ENCODE peak calls at places on chromosomes 12 and 14, in four cellular contexts. A is NCI-H1105 treated with DMSO at 0.1 percent for 48 hours; Z is stimulated activated CD4-positive, alpha-beta T cell treated with anti-CD3 and anti-CD28 coated beads, Interleukin-1b, Interleukin-23, amount 100 ng/mL, for 1 hour; E is GOT3. Y is an unnamed sample.

GRCh38 chr14:64405295-64405694 is 17.1 kb downstream of the MTHFD1 start:
- DNase-seq in A (no peak), Z (no peak), E (no peak), Y (peak; percentile 62)

GRCh38 chr14:65070710-65071033 is 31.6 kb downstream of the MAX start:
- DNase-seq in A (peak; percentile 66), Z (no peak), E (no peak), Y (no peak)

GRCh38 chr12:26118356-26118755 is 6.5 kb downstream of the BHLHE41 start:
- DNase-seq in A (no peak), Z (no peak), E (no peak), Y (no peak)

GRCh38 chr14:69685716-69686115 is 74.3 kb downstream of the SUSD6 start:
- DNase-seq in A (peak; percentile 95), Z (no peak), E (no peak), Y (no peak)

GRCh38 chr14:75648066-75648838 is 12.4 kb downstream of the ERG28 start:
- DNase-seq in A (no peak), Z (no peak), E (peak; percentile 6), Y (peak; percentile 71)

GRCh38 chr12:99253068-99253467 is 394.5 kb upstream of the GARIN6 start:
- DNase-seq in A (no peak), Z (no peak), E (no peak), Y (peak; percentile 41)

GRCh38 chr12:29066061-29066588 is 83.0 kb upstream of the FAR2 start:
- DNase-seq in A (no peak), Z (no peak), E (no peak), Y (no peak)

GRCh38 chr12:124861492-124861891 is 2.2 kb downstream of the SCARB1 start:
- DNase-seq in A (no peak), Z (no peak), E (no peak), Y (peak; percentile 49)

GRCh38 chr14:35254736-35255135 is 37.4 kb upstream of the PSMA6 start:
- DNase-seq in A (no peak), Z (no peak), E (no peak), Y (no peak)

GRCh38 chr12:25883026-25883928 is 75.2 kb upstream of the RASSF8 start:
- DNase-seq in A (no peak), Z (no peak), E (no peak), Y (peak; percentile 60)

GRCh38 chr12:101570022-101570421 is 24.7 kb upstream of the MYBPC1 start:
- DNase-seq in A (peak; percentile 23), Z (no peak), E (no peak), Y (peak; percentile 87)

GRCh38 chr12:4214912-4215861 is 58.4 kb upstream of the CCND2 start:
- DNase-seq in A (no peak), Z (no peak), E (no peak), Y (no peak)

GRCh38 chr14:36660736-36661505 is 739 bp upstream of the PAX9 start:
- DNase-seq in A (peak; percentile 76), Z (no peak), E (no peak), Y (no peak)

GRCh38 chr14:72649603-72650227 is 244.2 kb downstream of the DPF3 start:
- DNase-seq in A (no peak), Z (no peak), E (no peak), Y (no peak)

GRCh38 chr12:23423097-23423687 is 526.3 kb downstream of the SOX5 start:
- DNase-seq in A (no peak), Z (no peak), E (no peak), Y (no peak)

GRCh38 chr12:118986043-118986442 is 4.7 kb downstream of the SRRM4 start:
- DNase-seq in A (peak; percentile 57), Z (no peak), E (no peak), Y (peak; percentile 10)

GRCh38 chr12:109625749-109626377 is 52.3 kb downstream of the MVK start:
- DNase-seq in A (no peak), Z (no peak), E (no peak), Y (no peak)

GRCh38 chr14:105748204-105748578 is 221.8 kb downstream of the TMEM121 start:
- DNase-seq in A (no peak), Z (no peak), E (no peak), Y (no peak)

GRCh38 chr12:3295648-3296408 is 195.2 kb upstream of the PRMT8 start:
- DNase-seq in A (no peak), Z (no peak), E (no peak), Y (no peak)

GRCh38 chr14:74733241-74733640 is 20.3 kb downstream of the FCF1 start:
- DNase-seq in A (no peak), Z (no peak), E (no peak), Y (no peak)